ENCODE peak calls at places on chromosomes 4 and X, in four cellular contexts. One of them, this sample, is unnamed.

GRCh38 chr4:138599965-138600364 is 357.8 kb upstream of the SLC7A11 start:
- DNase-seq in left colon: no peak
- DNase-seq in stimulated activated CD4-positive, alpha-beta T cell treated with anti-CD3 and anti-CD28 coated beads, Interleukin-4, amount 100 ng/mL, for 48 hours: no peak
- DNase-seq in stimulated activated CD8-positive, alpha-beta memory T cell treated with anti-CD3 and anti-CD28 coated beads, Interleukin-7, amount 100 ng/mL, for 4 hours: no peak
- DNase-seq in this sample: no peak

GRCh38 chr4:177283167-177283566 is 26.5 kb upstream of the NEIL3 start:
- DNase-seq in left colon: no peak
- DNase-seq in stimulated activated CD4-positive, alpha-beta T cell treated with anti-CD3 and anti-CD28 coated beads, Interleukin-4, amount 100 ng/mL, for 48 hours: no peak
- DNase-seq in stimulated activated CD8-positive, alpha-beta memory T cell treated with anti-CD3 and anti-CD28 coated beads, Interleukin-7, amount 100 ng/mL, for 4 hours: no peak
- DNase-seq in this sample: no peak

GRCh38 chr4:151325320-151326246 is at the start of gene SH3D19:
- DNase-seq in left colon: peak
- DNase-seq in stimulated activated CD4-positive, alpha-beta T cell treated with anti-CD3 and anti-CD28 coated beads, Interleukin-4, amount 100 ng/mL, for 48 hours: no peak
- DNase-seq in stimulated activated CD8-positive, alpha-beta memory T cell treated with anti-CD3 and anti-CD28 coated beads, Interleukin-7, amount 100 ng/mL, for 4 hours: no peak
- DNase-seq in this sample: peak

GRCh38 chr4:147942729-147943128 is 210.8 kb downstream of the ARHGAP10 start:
- DNase-seq in left colon: no peak
- DNase-seq in stimulated activated CD4-positive, alpha-beta T cell treated with anti-CD3 and anti-CD28 coated beads, Interleukin-4, amount 100 ng/mL, for 48 hours: no peak
- DNase-seq in stimulated activated CD8-positive, alpha-beta memory T cell treated with anti-CD3 and anti-CD28 coated beads, Interleukin-7, amount 100 ng/mL, for 4 hours: no peak
- DNase-seq in this sample: no peak

GRCh38 chrX:71282514-71283408 is 674 bp upstream of the NONO start:
- DNase-seq in left colon: no peak
- DNase-seq in stimulated activated CD4-positive, alpha-beta T cell treated with anti-CD3 and anti-CD28 coated beads, Interleukin-4, amount 100 ng/mL, for 48 hours: peak
- DNase-seq in stimulated activated CD8-positive, alpha-beta memory T cell treated with anti-CD3 and anti-CD28 coated beads, Interleukin-7, amount 100 ng/mL, for 4 hours: peak
- DNase-seq in this sample: no peak

GRCh38 chrX:17859609-17860178 is 1.4 kb downstream of the RAI2 start:
- DNase-seq in left colon: peak
- DNase-seq in stimulated activated CD4-positive, alpha-beta T cell treated with anti-CD3 and anti-CD28 coated beads, Interleukin-4, amount 100 ng/mL, for 48 hours: no peak
- DNase-seq in stimulated activated CD8-positive, alpha-beta memory T cell treated with anti-CD3 and anti-CD28 coated beads, Interleukin-7, amount 100 ng/mL, for 4 hours: no peak
- DNase-seq in this sample: no peak

GRCh38 chr4:89161841-89162240 is 50.5 kb downstream of the TIGD2 start:
- DNase-seq in left colon: no peak
- DNase-seq in stimulated activated CD4-positive, alpha-beta T cell treated with anti-CD3 and anti-CD28 coated beads, Interleukin-4, amount 100 ng/mL, for 48 hours: no peak
- DNase-seq in stimulated activated CD8-positive, alpha-beta memory T cell treated with anti-CD3 and anti-CD28 coated beads, Interleukin-7, amount 100 ng/mL, for 4 hours: no peak
- DNase-seq in this sample: no peak

GRCh38 chr4:105784761-105785160 is 76.2 kb downstream of the GSTCD start:
- DNase-seq in left colon: no peak
- DNase-seq in stimulated activated CD4-positive, alpha-beta T cell treated with anti-CD3 and anti-CD28 coated beads, Interleukin-4, amount 100 ng/mL, for 48 hours: no peak
- DNase-seq in stimulated activated CD8-positive, alpha-beta memory T cell treated with anti-CD3 and anti-CD28 coated beads, Interleukin-7, amount 100 ng/mL, for 4 hours: no peak
- DNase-seq in this sample: no peak

GRCh38 chrX:10855845-10856244 is 235.5 kb upstream of the MID1 start:
- DNase-seq in left colon: no peak
- DNase-seq in stimulated activated CD4-positive, alpha-beta T cell treated with anti-CD3 and anti-CD28 coated beads, Interleukin-4, amount 100 ng/mL, for 48 hours: no peak
- DNase-seq in stimulated activated CD8-positive, alpha-beta memory T cell treated with anti-CD3 and anti-CD28 coated beads, Interleukin-7, amount 100 ng/mL, for 4 hours: no peak
- DNase-seq in this sample: no peak

GRCh38 chr4:189221691-189222090 is 719.0 kb upstream of the FRG1 start:
- DNase-seq in left colon: no peak
- DNase-seq in stimulated activated CD4-positive, alpha-beta T cell treated with anti-CD3 and anti-CD28 coated beads, Interleukin-4, amount 100 ng/mL, for 48 hours: no peak
- DNase-seq in stimulated activated CD8-positive, alpha-beta memory T cell treated with anti-CD3 and anti-CD28 coated beads, Interleukin-7, amount 100 ng/mL, for 4 hours: no peak
- DNase-seq in this sample: no peak

GRCh38 chrX:1210844-1211243 is 1.6 kb downstream of the CRLF2 start:
- DNase-seq in left colon: no peak
- DNase-seq in stimulated activated CD4-positive, alpha-beta T cell treated with anti-CD3 and anti-CD28 coated beads, Interleukin-4, amount 100 ng/mL, for 48 hours: no peak
- DNase-seq in stimulated activated CD8-positive, alpha-beta memory T cell treated with anti-CD3 and anti-CD28 coated beads, Interleukin-7, amount 100 ng/mL, for 4 hours: no peak
- DNase-seq in this sample: no peak

GRCh38 chr4:186264660-186265059 is 1.3 kb upstream of the F11 start:
- DNase-seq in left colon: no peak
- DNase-seq in stimulated activated CD4-positive, alpha-beta T cell treated with anti-CD3 and anti-CD28 coated beads, Interleukin-4, amount 100 ng/mL, for 48 hours: no peak
- DNase-seq in stimulated activated CD8-positive, alpha-beta memory T cell treated with anti-CD3 and anti-CD28 coated beads, Interleukin-7, amount 100 ng/mL, for 4 hours: no peak
- DNase-seq in this sample: no peak

GRCh38 chr4:158873795-158874359 is 105.1 kb downstream of the FNIP2 start:
- DNase-seq in left colon: no peak
- DNase-seq in stimulated activated CD4-positive, alpha-beta T cell treated with anti-CD3 and anti-CD28 coated beads, Interleukin-4, amount 100 ng/mL, for 48 hours: no peak
- DNase-seq in stimulated activated CD8-positive, alpha-beta memory T cell treated with anti-CD3 and anti-CD28 coated beads, Interleukin-7, amount 100 ng/mL, for 4 hours: no peak
- DNase-seq in this sample: no peak

GRCh38 chr4:162506253-162506652 is 342.5 kb upstream of the FSTL5 start:
- DNase-seq in left colon: no peak
- DNase-seq in stimulated activated CD4-positive, alpha-beta T cell treated with anti-CD3 and anti-CD28 coated beads, Interleukin-4, amount 100 ng/mL, for 48 hours: no peak
- DNase-seq in stimulated activated CD8-positive, alpha-beta memory T cell treated with anti-CD3 and anti-CD28 coated beads, Interleukin-7, amount 100 ng/mL, for 4 hours: no peak
- DNase-seq in this sample: no peak

GRCh38 chrX:19137064-19137463 is 14.8 kb upstream of the ADGRG2 start:
- DNase-seq in left colon: no peak
- DNase-seq in stimulated activated CD4-positive, alpha-beta T cell treated with anti-CD3 and anti-CD28 coated beads, Interleukin-4, amount 100 ng/mL, for 48 hours: no peak
- DNase-seq in stimulated activated CD8-positive, alpha-beta memory T cell treated with anti-CD3 and anti-CD28 coated beads, Interleukin-7, amount 100 ng/mL, for 4 hours: no peak
- DNase-seq in this sample: no peak

GRCh38 chr4:17786567-17786966 is 5.1 kb upstream of the FAM184B start:
- DNase-seq in left colon: no peak
- DNase-seq in stimulated activated CD4-positive, alpha-beta T cell treated with anti-CD3 and anti-CD28 coated beads, Interleukin-4, amount 100 ng/mL, for 48 hours: no peak
- DNase-seq in stimulated activated CD8-positive, alpha-beta memory T cell treated with anti-CD3 and anti-CD28 coated beads, Interleukin-7, amount 100 ng/mL, for 4 hours: no peak
- DNase-seq in this sample: no peak

GRCh38 chr4:7353846-7354610 is 80.7 kb downstream of the PSAPL1 start:
- DNase-seq in left colon: no peak
- DNase-seq in stimulated activated CD4-positive, alpha-beta T cell treated with anti-CD3 and anti-CD28 coated beads, Interleukin-4, amount 100 ng/mL, for 48 hours: no peak
- DNase-seq in stimulated activated CD8-positive, alpha-beta memory T cell treated with anti-CD3 and anti-CD28 coated beads, Interleukin-7, amount 100 ng/mL, for 4 hours: no peak
- DNase-seq in this sample: no peak

GRCh38 chr4:96183630-96184029 is 343.7 kb downstream of the PDHA2 start:
- DNase-seq in left colon: no peak
- DNase-seq in stimulated activated CD4-positive, alpha-beta T cell treated with anti-CD3 and anti-CD28 coated beads, Interleukin-4, amount 100 ng/mL, for 48 hours: no peak
- DNase-seq in stimulated activated CD8-positive, alpha-beta memory T cell treated with anti-CD3 and anti-CD28 coated beads, Interleukin-7, amount 100 ng/mL, for 4 hours: no peak
- DNase-seq in this sample: no peak

GRCh38 chr4:155566241-155566823 is 100.3 kb upstream of the GUCY1A1 start:
- DNase-seq in left colon: no peak
- DNase-seq in stimulated activated CD4-positive, alpha-beta T cell treated with anti-CD3 and anti-CD28 coated beads, Interleukin-4, amount 100 ng/mL, for 48 hours: no peak
- DNase-seq in stimulated activated CD8-positive, alpha-beta memory T cell treated with anti-CD3 and anti-CD28 coated beads, Interleukin-7, amount 100 ng/mL, for 4 hours: no peak
- DNase-seq in this sample: no peak

GRCh38 chr4:8507624-8508023 is 67.0 kb downstream of the TRMT44 start:
- DNase-seq in left colon: no peak
- DNase-seq in stimulated activated CD4-positive, alpha-beta T cell treated with anti-CD3 and anti-CD28 coated beads, Interleukin-4, amount 100 ng/mL, for 48 hours: no peak
- DNase-seq in stimulated activated CD8-positive, alpha-beta memory T cell treated with anti-CD3 and anti-CD28 coated beads, Interleukin-7, amount 100 ng/mL, for 4 hours: no peak
- DNase-seq in this sample: no peak

GRCh38 chr4:132564920-132565319 is 584.2 kb upstream of the PCDH10 start:
- DNase-seq in left colon: no peak
- DNase-seq in stimulated activated CD4-positive, alpha-beta T cell treated with anti-CD3 and anti-CD28 coated beads, Interleukin-4, amount 100 ng/mL, for 48 hours: no peak
- DNase-seq in stimulated activated CD8-positive, alpha-beta memory T cell treated with anti-CD3 and anti-CD28 coated beads, Interleukin-7, amount 100 ng/mL, for 4 hours: no peak
- DNase-seq in this sample: no peak

GRCh38 chr4:85084371-85085170 is 118.1 kb upstream of the WDFY3 start:
- DNase-seq in left colon: no peak
- DNase-seq in stimulated activated CD4-positive, alpha-beta T cell treated with anti-CD3 and anti-CD28 coated beads, Interleukin-4, amount 100 ng/mL, for 48 hours: no peak
- DNase-seq in stimulated activated CD8-positive, alpha-beta memory T cell treated with anti-CD3 and anti-CD28 coated beads, Interleukin-7, amount 100 ng/mL, for 4 hours: no peak
- DNase-seq in this sample: no peak

GRCh38 chr4:177791188-177791587 is 349.0 kb upstream of the AGA start:
- DNase-seq in left colon: no peak
- DNase-seq in stimulated activated CD4-positive, alpha-beta T cell treated with anti-CD3 and anti-CD28 coated beads, Interleukin-4, amount 100 ng/mL, for 48 hours: no peak
- DNase-seq in stimulated activated CD8-positive, alpha-beta memory T cell treated with anti-CD3 and anti-CD28 coated beads, Interleukin-7, amount 100 ng/mL, for 4 hours: no peak
- DNase-seq in this sample: no peak

GRCh38 chr4:77021614-77022089 is 54.1 kb downstream of the CCNI start:
- DNase-seq in left colon: no peak
- DNase-seq in stimulated activated CD4-positive, alpha-beta T cell treated with anti-CD3 and anti-CD28 coated beads, Interleukin-4, amount 100 ng/mL, for 48 hours: no peak
- DNase-seq in stimulated activated CD8-positive, alpha-beta memory T cell treated with anti-CD3 and anti-CD28 coated beads, Interleukin-7, amount 100 ng/mL, for 4 hours: no peak
- DNase-seq in this sample: no peak

GRCh38 chr4:128288689-128289106 is 1.1 kb upstream of the PGRMC2 start:
- DNase-seq in left colon: no peak
- DNase-seq in stimulated activated CD4-positive, alpha-beta T cell treated with anti-CD3 and anti-CD28 coated beads, Interleukin-4, amount 100 ng/mL, for 48 hours: no peak
- DNase-seq in stimulated activated CD8-positive, alpha-beta memory T cell treated with anti-CD3 and anti-CD28 coated beads, Interleukin-7, amount 100 ng/mL, for 4 hours: no peak
- DNase-seq in this sample: no peak

GRCh38 chrX:119693032-119693995 is at the start of gene SEPTIN6:
- DNase-seq in left colon: peak
- DNase-seq in stimulated activated CD4-positive, alpha-beta T cell treated with anti-CD3 and anti-CD28 coated beads, Interleukin-4, amount 100 ng/mL, for 48 hours: peak
- DNase-seq in stimulated activated CD8-positive, alpha-beta memory T cell treated with anti-CD3 and anti-CD28 coated beads, Interleukin-7, amount 100 ng/mL, for 4 hours: peak
- DNase-seq in this sample: peak

GRCh38 chrX:53269536-53270107 is 11.8 kb downstream of the IQSEC2 start:
- DNase-seq in left colon: no peak
- DNase-seq in stimulated activated CD4-positive, alpha-beta T cell treated with anti-CD3 and anti-CD28 coated beads, Interleukin-4, amount 100 ng/mL, for 48 hours: no peak
- DNase-seq in stimulated activated CD8-positive, alpha-beta memory T cell treated with anti-CD3 and anti-CD28 coated beads, Interleukin-7, amount 100 ng/mL, for 4 hours: no peak
- DNase-seq in this sample: no peak

GRCh38 chr4:99755223-99755944 is 61.2 kb upstream of the DAPP1 start:
- DNase-seq in left colon: no peak
- DNase-seq in stimulated activated CD4-positive, alpha-beta T cell treated with anti-CD3 and anti-CD28 coated beads, Interleukin-4, amount 100 ng/mL, for 48 hours: no peak
- DNase-seq in stimulated activated CD8-positive, alpha-beta memory T cell treated with anti-CD3 and anti-CD28 coated beads, Interleukin-7, amount 100 ng/mL, for 4 hours: no peak
- DNase-seq in this sample: no peak

GRCh38 chr4:29711226-29711625 is 1008.9 kb upstream of the PCDH7 start:
- DNase-seq in left colon: no peak
- DNase-seq in stimulated activated CD4-positive, alpha-beta T cell treated with anti-CD3 and anti-CD28 coated beads, Interleukin-4, amount 100 ng/mL, for 48 hours: no peak
- DNase-seq in stimulated activated CD8-positive, alpha-beta memory T cell treated with anti-CD3 and anti-CD28 coated beads, Interleukin-7, amount 100 ng/mL, for 4 hours: no peak
- DNase-seq in this sample: no peak

GRCh38 chrX:102712216-102712966 is at the start of gene GPRASP2:
- DNase-seq in left colon: peak
- DNase-seq in stimulated activated CD4-positive, alpha-beta T cell treated with anti-CD3 and anti-CD28 coated beads, Interleukin-4, amount 100 ng/mL, for 48 hours: no peak
- DNase-seq in stimulated activated CD8-positive, alpha-beta memory T cell treated with anti-CD3 and anti-CD28 coated beads, Interleukin-7, amount 100 ng/mL, for 4 hours: no peak
- DNase-seq in this sample: no peak

GRCh38 chrX:15059488-15059887 is 186.3 kb downstream of the MOSPD2 start:
- DNase-seq in left colon: no peak
- DNase-seq in stimulated activated CD4-positive, alpha-beta T cell treated with anti-CD3 and anti-CD28 coated beads, Interleukin-4, amount 100 ng/mL, for 48 hours: no peak
- DNase-seq in stimulated activated CD8-positive, alpha-beta memory T cell treated with anti-CD3 and anti-CD28 coated beads, Interleukin-7, amount 100 ng/mL, for 4 hours: no peak
- DNase-seq in this sample: no peak

GRCh38 chrX:109886122-109886761 is 116.7 kb upstream of the TMEM164 start:
- DNase-seq in left colon: no peak
- DNase-seq in stimulated activated CD4-positive, alpha-beta T cell treated with anti-CD3 and anti-CD28 coated beads, Interleukin-4, amount 100 ng/mL, for 48 hours: peak
- DNase-seq in stimulated activated CD8-positive, alpha-beta memory T cell treated with anti-CD3 and anti-CD28 coated beads, Interleukin-7, amount 100 ng/mL, for 4 hours: no peak
- DNase-seq in this sample: no peak

GRCh38 chr4:16227462-16227868 is 1.2 kb upstream of the TAPT1 start:
- DNase-seq in left colon: peak
- DNase-seq in stimulated activated CD4-positive, alpha-beta T cell treated with anti-CD3 and anti-CD28 coated beads, Interleukin-4, amount 100 ng/mL, for 48 hours: no peak
- DNase-seq in stimulated activated CD8-positive, alpha-beta memory T cell treated with anti-CD3 and anti-CD28 coated beads, Interleukin-7, amount 100 ng/mL, for 4 hours: no peak
- DNase-seq in this sample: peak

GRCh38 chr4:147518086-147518485 is 37.2 kb downstream of the EDNRA start:
- DNase-seq in left colon: no peak
- DNase-seq in stimulated activated CD4-positive, alpha-beta T cell treated with anti-CD3 and anti-CD28 coated beads, Interleukin-4, amount 100 ng/mL, for 48 hours: no peak
- DNase-seq in stimulated activated CD8-positive, alpha-beta memory T cell treated with anti-CD3 and anti-CD28 coated beads, Interleukin-7, amount 100 ng/mL, for 4 hours: no peak
- DNase-seq in this sample: no peak

GRCh38 chr4:26081795-26082498 is 167.9 kb downstream of the SMIM20 start:
- DNase-seq in left colon: no peak
- DNase-seq in stimulated activated CD4-positive, alpha-beta T cell treated with anti-CD3 and anti-CD28 coated beads, Interleukin-4, amount 100 ng/mL, for 48 hours: no peak
- DNase-seq in stimulated activated CD8-positive, alpha-beta memory T cell treated with anti-CD3 and anti-CD28 coated beads, Interleukin-7, amount 100 ng/mL, for 4 hours: no peak
- DNase-seq in this sample: no peak